ENCODE peak calls at places on chromosomes 13 and 19, in ten cellular contexts. P is GDM1; L is psoas muscle; S is posterior vena cava; B is GM23248; M is NCI-H1048; T is activated CD8-positive, alpha-beta T cell treated with anti-CD3 and anti-CD28 coated beads for 36 hours; O is NCI-H1105 treated with DMSO at 0.1 percent for 48 hours; K is activated T-cell treated with anti-CD3 and anti-CD28 coated beads, Interleukin-2, amount 50 U/mL, for 48 hours; U is stimulated activated CD4-positive, alpha-beta T cell treated with anti-CD3 and anti-CD28 coated beads, Interleukin-12 subunit alpha, Interleukin-12 subunit beta, amount 100 ng/mL, for 24 hours. N is an unnamed sample.

GRCh38 chr13:45518525-45519235 is 53.9 kb downstream of the COG3 start:
- DNase-seq in L (no peak), M (no peak), S (no peak), T (no peak), O (no peak), B (peak; percentile 87), U (no peak), K (no peak), P (no peak), N (no peak)

GRCh38 chr19:1417681-1418493 is 10.5 kb downstream of the DAZAP1 start:
- DNase-seq in K (no peak), O (no peak), U (no peak), B (no peak), M (no peak), L (no peak), T (no peak), S (no peak), P (no peak), N (no peak)

GRCh38 chr13:110116072-110116487 is 190.9 kb downstream of the COL4A1 start:
- DNase-seq in S (peak; percentile 89), O (no peak), U (no peak), M (no peak), B (peak; percentile 60), L (peak; percentile 70), K (peak; percentile 72), T (peak; percentile 60), P (no peak), N (no peak)

GRCh38 chr19:38685666-38686529 is 38.4 kb downstream of the ACTN4 start:
- DNase-seq in S (no peak), O (no peak), T (peak; percentile 37), U (no peak), M (no peak), K (peak; percentile 26), P (no peak), L (no peak), B (peak; percentile 78), N (no peak)

GRCh38 chr19:18435848-18436631 is 1.9 kb downstream of the ISYNA1 start:
- DNase-seq in L (no peak), O (no peak), P (no peak), K (no peak), S (no peak), U (no peak), B (peak; percentile 19), M (no peak), T (no peak), N (no peak)

GRCh38 chr13:32587014-32587773 is 942 bp downstream of the PDS5B start:
- DNase-seq in M (no peak), B (peak; percentile 87), P (peak; percentile 41), T (peak; percentile 60), L (peak; percentile 77), U (no peak), S (peak; percentile 91), O (peak; percentile 42), K (peak; percentile 71), N (peak; percentile 86)

GRCh38 chr13:101752432-101752831 is 300.0 kb downstream of the ITGBL1 start:
- DNase-seq in T (no peak), K (no peak), B (no peak), M (no peak), L (no peak), S (no peak), P (no peak), O (no peak), U (no peak), N (no peak)

GRCh38 chr19:409006-409514 is at the start of gene C2CD4C:
- DNase-seq in L (no peak), U (no peak), S (peak; percentile 68), P (no peak), T (peak; percentile 36), B (peak; percentile 56), O (peak; percentile 61), K (peak; percentile 52), M (no peak), N (peak; percentile 84)

GRCh38 chr19:46447006-46447405 is 18.3 kb upstream of the PNMA8C start:
- DNase-seq in S (no peak), O (no peak), U (no peak), K (no peak), B (no peak), M (no peak), P (no peak), T (no peak), L (no peak), N (no peak)

GRCh38 chr13:99041788-99042187 is 63.9 kb upstream of the DOCK9 start:
- DNase-seq in M (no peak), P (no peak), S (no peak), O (no peak), T (no peak), K (no peak), L (no peak), U (no peak), B (no peak), N (no peak)

GRCh38 chr19:17090501-17091074 is 15.0 kb downstream of the MYO9B start:
- DNase-seq in K (peak; percentile 59), O (no peak), L (no peak), B (peak; percentile 29), T (peak; percentile 82), M (no peak), U (no peak), S (no peak), P (no peak), N (no peak)

GRCh38 chr19:15299568-15300409 is 32.5 kb downstream of the BRD4 start:
- DNase-seq in O (no peak), L (no peak), T (no peak), S (peak; percentile 16), U (no peak), B (peak; percentile 87), K (no peak), M (no peak), P (no peak), N (no peak)

GRCh38 chr13:79491715-79492114 is 10.8 kb downstream of the NDFIP2 start:
- DNase-seq in P (no peak), S (no peak), L (no peak), U (no peak), T (no peak), M (no peak), B (peak; percentile 80), O (no peak), K (no peak), N (no peak)

GRCh38 chr19:30340724-30341595 is 31.2 kb upstream of the ZNF536 start:
- DNase-seq in P (no peak), S (peak; percentile 14), U (no peak), M (no peak), O (no peak), B (peak; percentile 4), T (no peak), L (no peak), K (no peak), N (no peak)

GRCh38 chr13:33863390-33863789 is 45.4 kb downstream of the RFC3 start:
- DNase-seq in U (no peak), S (no peak), M (no peak), B (no peak), O (no peak), K (no peak), T (no peak), L (no peak), P (no peak), N (no peak)

GRCh38 chr13:72342364-72342763 is 385.1 kb downstream of the MZT1 start:
- DNase-seq in M (no peak), L (no peak), S (peak; percentile 57), P (no peak), K (no peak), B (no peak), T (no peak), U (no peak), O (no peak), N (peak; percentile 55)

GRCh38 chr19:43532962-43533545 is at the start of gene ZNF575:
- DNase-seq in T (peak; percentile 95), M (peak; percentile 73), K (peak; percentile 91), L (peak; percentile 86), B (peak; percentile 92), P (peak; percentile 87), O (peak; percentile 93), S (peak; percentile 96), U (peak; percentile 78), N (peak; percentile 83)

GRCh38 chr19:43316591-43317319 is 36.7 kb upstream of the CD177 start:
- DNase-seq in P (no peak), S (no peak), O (peak; percentile 2), B (peak; percentile 54), M (no peak), K (no peak), U (no peak), T (no peak), L (no peak), N (peak; percentile 32)

GRCh38 chr13:110044521-110045200 is 258.3 kb upstream of the IRS2 start:
- DNase-seq in B (peak; percentile 82), O (peak; percentile 92), K (no peak), U (no peak), L (no peak), M (no peak), P (no peak), T (no peak), S (no peak), N (no peak)

GRCh38 chr19:16297575-16298178 is 26.9 kb upstream of the KLF2 start:
- DNase-seq in M (no peak), S (no peak), O (no peak), T (no peak), U (no peak), P (no peak), K (no peak), L (no peak), B (no peak), N (no peak)

GRCh38 chr19:49333426-49334288 is 1.5 kb upstream of the CD37 start:
- DNase-seq in K (peak; percentile 77), U (peak; percentile 43), T (peak; percentile 79), M (no peak), B (peak; percentile 61), P (peak; percentile 67), L (no peak), O (no peak), S (peak; percentile 82), N (no peak)

GRCh38 chr19:8697671-8698432 is 743 bp downstream of the ACTL9 start:
- DNase-seq in U (no peak), O (no peak), S (no peak), L (no peak), P (no peak), B (no peak), K (peak; percentile 41), T (peak; percentile 41), M (no peak), N (no peak)

GRCh38 chr19:16091546-16092475 is 15.5 kb downstream of the TPM4 start:
- DNase-seq in T (no peak), M (no peak), P (no peak), U (no peak), B (no peak), K (no peak), O (no peak), S (no peak), L (no peak), N (no peak)

GRCh38 chr13:31044658-31045620 is 112.5 kb downstream of the TEX26 start:
- DNase-seq in O (no peak), S (no peak), M (no peak), P (no peak), B (no peak), K (peak; percentile 68), T (peak; percentile 75), U (no peak), L (no peak), N (no peak)

GRCh38 chr13:45393941-45394570 is 24.1 kb downstream of the SLC25A30 start:
- DNase-seq in S (no peak), O (peak; percentile 29), K (peak; percentile 29), T (peak; percentile 63), L (no peak), U (no peak), M (no peak), B (peak; percentile 57), P (peak; percentile 51), N (no peak)

GRCh38 chr19:18743281-18743825 is 47.8 kb downstream of the COMP start:
- DNase-seq in S (no peak), T (no peak), O (no peak), B (no peak), L (no peak), M (no peak), U (no peak), K (no peak), P (no peak), N (no peak)

GRCh38 chr13:29436291-29436690 is 159.2 kb downstream of the SLC7A1 start:
- DNase-seq in P (no peak), T (no peak), M (no peak), L (no peak), U (no peak), O (no peak), K (no peak), S (no peak), B (peak; percentile 93), N (no peak)

GRCh38 chr13:36815069-36815468 is 4.0 kb upstream of the RFXAP start:
- DNase-seq in S (no peak), K (no peak), M (no peak), B (peak; percentile 52), P (no peak), T (peak; percentile 33), U (no peak), L (no peak), O (no peak), N (no peak)

N was measured in posterior cingulate gyrus.